ENCODE peak calls at places on chromosomes 13 and 19, in four cellular contexts. Q is kidney epithelial cell, B is T-helper 1 cell, D is T-helper 9 cell. O is an unnamed sample.

GRCh38 chr13:32726374-32727037 is 140.3 kb downstream of the PDS5B start:
- DNase-seq in Q (no peak), B (no peak), D (no peak), O (no peak)

GRCh38 chr19:19956431-19957075 is 55.8 kb downstream of the ZNF93 start:
- DNase-seq in Q (no peak), B (no peak), D (no peak), O (no peak)

GRCh38 chr19:13699786-13700185 is 64.5 kb upstream of the MRI1 start:
- DNase-seq in Q (no peak), B (no peak), D (no peak), O (no peak)

GRCh38 chr19:3807131-3807480 is 20.9 kb upstream of the MATK start:
- DNase-seq in Q (no peak), B (no peak), D (no peak), O (no peak)

GRCh38 chr19:55256562-55257460 is 2.0 kb downstream of the PPP6R1 start:
- DNase-seq in Q (no peak), B (no peak), D (no peak), O (no peak)

GRCh38 chr13:105395041-105395440 is 1140.4 kb downstream of the EFNB2 start:
- DNase-seq in Q (no peak), B (no peak), D (no peak), O (no peak)

GRCh38 chr13:92896842-92897241 is 329.8 kb upstream of the GPC6 start:
- DNase-seq in Q (no peak), B (no peak), D (no peak), O (no peak)

GRCh38 chr13:50910483-50910805 is 853 bp downstream of the RNASEH2B start:
- DNase-seq in Q (no peak), B (no peak), D (no peak), O (no peak)

O was measured in T-helper 17 cell.